ENCODE peak calls at places on chromosomes 12 and 14, in eight cellular contexts. F is transverse colon, S is uterus, Q is lower lobe of right lung, P is IMR-90, Y is adrenal gland, M is psoas muscle, G is colonic mucosa. L is an unnamed sample. For H3K9me3, the result is how much of the 10 kb centered on the place peaks cover.

GRCh38 chr12:1644523-1645438 is 15.8 kb downstream of the WNT5B start:
- DNase-seq in F (peak), S (peak), Q (no peak), P (peak), Y (peak), M (peak), G (peak), L (peak)

GRCh38 chr12:54680374-54680773 is 32.2 kb upstream of the DCD start:
- DNase-seq in F (peak), S (no peak), Q (no peak), P (peak), Y (peak), M (no peak), G (peak), L (peak)

GRCh38 chr14:23447634-23448353 is 12.3 kb upstream of the MYH7 start:
- DNase-seq in F (peak), S (no peak), Q (no peak), P (no peak), Y (no peak), M (no peak), G (peak), L (no peak)

GRCh38 chr12:111437816-111438454 is 32.2 kb downstream of the SH2B3 start:
- DNase-seq in F (peak), S (no peak), Q (peak), P (peak), Y (peak), M (no peak), G (peak), L (no peak)

GRCh38 chr14:64549805-64550538 is at the start of gene PPP1R36:
- DNase-seq in F (peak), S (no peak), Q (peak), P (no peak), Y (peak), M (peak), G (peak), L (no peak)

GRCh38 chr12:113474635-113475436 is 3.2 kb upstream of the LHX5 start:
- DNase-seq in F (no peak), S (no peak), Q (no peak), P (no peak), Y (no peak), M (no peak), G (no peak), L (no peak)

GRCh38 chr14:22332671-22333407 is 256.2 kb downstream of the DAD1 start:
- DNase-seq in F (no peak), S (no peak), Q (no peak), P (no peak), Y (peak), M (no peak), G (no peak), L (no peak)

GRCh38 chr12:58750484-58750883 is 169.8 kb downstream of the LRIG3 start:
- DNase-seq in F (no peak), S (no peak), Q (no peak), P (peak), Y (no peak), M (no peak), G (no peak), L (no peak)

GRCh38 chr14:53093206-53093605 is 59.9 kb downstream of the DDHD1 start:
- DNase-seq in F (no peak), S (no peak), Q (no peak), P (peak), Y (no peak), M (no peak), G (no peak), L (no peak)

GRCh38 chr12:111124183-111124582 is 203.8 kb upstream of the MYL2 start:
- DNase-seq in F (no peak), S (no peak), Q (no peak), P (no peak), Y (no peak), M (no peak), G (no peak), L (no peak)

GRCh38 chr12:17372508-17372907 is 717.5 kb downstream of the RERGL start:
- DNase-seq in F (no peak), S (no peak), Q (no peak), P (no peak), Y (no peak), M (no peak), G (no peak), L (no peak)

GRCh38 chr12:116735951-116736599 is 1.8 kb downstream of the SPRING1 start:
- DNase-seq in F (peak), S (no peak), Q (peak), P (no peak), Y (no peak), M (no peak), G (peak), L (no peak)

GRCh38 chr12:89863332-89863938 is 154.8 kb upstream of the ATP2B1 start:
- DNase-seq in F (no peak), S (no peak), Q (no peak), P (no peak), Y (no peak), M (no peak), G (no peak), L (no peak)

GRCh38 chr12:65941388-65941787 is 117.1 kb downstream of the HMGA2 start:
- DNase-seq in F (no peak), S (no peak), Q (no peak), P (peak), Y (no peak), M (no peak), G (no peak), L (no peak)

GRCh38 chr12:87382959-87383591 is 646.1 kb downstream of the C12orf50 start:
- DNase-seq in F (peak), S (no peak), Q (no peak), P (no peak), Y (no peak), M (no peak), G (no peak), L (no peak)

GRCh38 chr12:124569375-124570148 is 2.1 kb upstream of the NCOR2 start:
- DNase-seq in F (no peak), S (no peak), Q (no peak), P (no peak), Y (no peak), M (no peak), G (no peak), L (no peak)

GRCh38 chr14:79467837-79468236 is 743.5 kb downstream of the DIO2 start:
- DNase-seq in F (peak), S (no peak), Q (no peak), P (no peak), Y (no peak), M (no peak), G (no peak), L (no peak)

GRCh38 chr14:52020866-52021717 is 31.7 kb downstream of the RTRAF start:
- DNase-seq in F (no peak), S (no peak), Q (no peak), P (no peak), Y (no peak), M (no peak), G (peak), L (no peak)

GRCh38 chr12:106712768-106713167 is 61.7 kb upstream of the RIC8B start:
- DNase-seq in F (peak), S (no peak), Q (no peak), P (no peak), Y (no peak), M (no peak), G (peak), L (no peak)

GRCh38 chr14:91127924-91128323 is 14.1 kb downstream of the DGLUCY start:
- DNase-seq in F (no peak), S (no peak), Q (no peak), P (no peak), Y (no peak), M (no peak), G (no peak), L (no peak)

GRCh38 chr12:125220404-125221273 is 155.4 kb downstream of the AACS start:
- DNase-seq in F (no peak), S (no peak), Q (no peak), P (no peak), Y (no peak), M (no peak), G (no peak), L (peak)

GRCh38 chr12:15584366-15585041 is 204.7 kb downstream of the EPS8 start:
- DNase-seq in F (no peak), S (peak), Q (no peak), P (peak), Y (peak), M (no peak), G (peak), L (peak)

GRCh38 chr12:111429760-111430417 is 24.2 kb downstream of the SH2B3 start:
- DNase-seq in F (no peak), S (no peak), Q (no peak), P (no peak), Y (no peak), M (no peak), G (no peak), L (no peak)

GRCh38 chr14:20986811-20987210 is 3.0 kb upstream of the METTL17 start:
- DNase-seq in F (no peak), S (peak), Q (no peak), P (peak), Y (peak), M (no peak), G (no peak), L (no peak)

GRCh38 chr12:6778571-6779550 is 6.5 kb downstream of the LAG3 start:
- DNase-seq in F (peak), S (peak), Q (peak), P (peak), Y (peak), M (peak), G (peak), L (peak)

GRCh38 chr12:122983789-122984515 is 3.5 kb downstream of the ARL6IP4 start:
- DNase-seq in F (no peak), S (no peak), Q (no peak), P (no peak), Y (no peak), M (peak), G (no peak), L (no peak)

GRCh38 chr12:92295523-92295922 is 149.9 kb upstream of the BTG1 start:
- DNase-seq in F (no peak), S (no peak), Q (no peak), P (peak), Y (no peak), M (no peak), G (no peak), L (no peak)

GRCh38 chr14:32514236-32514635 is 185.1 kb downstream of the AKAP6 start:
- DNase-seq in F (no peak), S (no peak), Q (no peak), P (peak), Y (no peak), M (no peak), G (no peak), L (no peak)

GRCh38 chr12:52581481-52581880 is 7.8 kb upstream of the KRT74 start:
- DNase-seq in F (no peak), S (no peak), Q (no peak), P (peak), Y (no peak), M (no peak), G (no peak), L (no peak)

GRCh38 chr12:69115955-69116354 is 123.4 kb upstream of the CPSF6 start:
- DNase-seq in F (no peak), S (no peak), Q (no peak), P (no peak), Y (no peak), M (no peak), G (no peak), L (no peak)

GRCh38 chr14:65261946-65262345 is 150.6 kb upstream of the FUT8 start:
- DNase-seq in F (no peak), S (no peak), Q (no peak), P (no peak), Y (no peak), M (no peak), G (no peak), L (peak)

GRCh38 chr14:60085085-60085484 is 6.6 kb upstream of the PCNX4 start:
- DNase-seq in F (no peak), S (no peak), Q (no peak), P (peak), Y (no peak), M (no peak), G (no peak), L (no peak)

GRCh38 chr12:94980577-94980976 is 22.9 kb downstream of the NDUFA12 start:
- DNase-seq in F (no peak), S (no peak), Q (no peak), P (peak), Y (no peak), M (no peak), G (no peak), L (no peak)

GRCh38 chr14:31829256-31829923 is 247.7 kb upstream of the ARHGAP5 start:
- DNase-seq in F (no peak), S (no peak), Q (no peak), P (peak), Y (no peak), M (no peak), G (no peak), L (no peak)

GRCh38 chr14:24079521-24080141 is 8.3 kb downstream of the CPNE6 start:
- DNase-seq in F (no peak), S (no peak), Q (no peak), P (no peak), Y (no peak), M (no peak), G (no peak), L (peak)

GRCh38 chr12:2666411-2666810 is 128.4 kb upstream of the FKBP4 start:
- DNase-seq in F (no peak), S (peak), Q (no peak), P (peak), Y (no peak), M (no peak), G (no peak), L (no peak)

GRCh38 chr14:38616959-38617358 is 361.1 kb upstream of the CLEC14A start:
- DNase-seq in F (no peak), S (no peak), Q (peak), P (peak), Y (no peak), M (no peak), G (no peak), L (no peak)

GRCh38 chr12:91778091-91778819 is 367.4 kb downstream of the BTG1 start:
- DNase-seq in F (no peak), S (peak), Q (no peak), P (peak), Y (no peak), M (no peak), G (peak), L (no peak)

GRCh38 chr12:111741235-111741812 is 25.4 kb upstream of the ALDH2 start:
- DNase-seq in F (peak), S (no peak), Q (no peak), P (peak), Y (peak), M (no peak), G (peak), L (no peak)

DNA sequence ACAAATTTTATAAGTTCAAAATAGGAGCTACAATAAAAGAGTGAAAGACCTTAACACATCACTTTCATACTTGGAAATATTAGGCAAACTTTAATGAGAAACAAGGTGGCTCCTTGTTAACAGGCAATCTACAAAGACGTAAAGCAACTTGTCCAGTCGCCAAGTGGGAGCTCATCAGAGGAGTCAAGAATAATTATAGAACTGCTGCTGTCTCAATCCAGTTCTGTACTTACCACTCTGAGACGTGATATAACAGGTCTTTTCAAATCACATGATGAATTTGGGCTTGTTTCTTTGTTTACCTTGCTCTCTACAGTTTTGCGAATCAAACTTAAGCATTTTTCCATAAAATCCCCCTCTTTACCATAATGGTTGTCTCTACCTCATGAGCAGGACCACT is 3.6 kb downstream of the YBX3 start:
- DNase-seq in F (no peak), S (no peak), Q (no peak), P (no peak), Y (no peak), M (peak), G (no peak), L (no peak)
- H3K4me3 ChIP-seq in F (no peak), S (peak), Q (no peak), P (no peak), Y (no peak), M (peak), G (no peak), L (no peak)

DNA sequence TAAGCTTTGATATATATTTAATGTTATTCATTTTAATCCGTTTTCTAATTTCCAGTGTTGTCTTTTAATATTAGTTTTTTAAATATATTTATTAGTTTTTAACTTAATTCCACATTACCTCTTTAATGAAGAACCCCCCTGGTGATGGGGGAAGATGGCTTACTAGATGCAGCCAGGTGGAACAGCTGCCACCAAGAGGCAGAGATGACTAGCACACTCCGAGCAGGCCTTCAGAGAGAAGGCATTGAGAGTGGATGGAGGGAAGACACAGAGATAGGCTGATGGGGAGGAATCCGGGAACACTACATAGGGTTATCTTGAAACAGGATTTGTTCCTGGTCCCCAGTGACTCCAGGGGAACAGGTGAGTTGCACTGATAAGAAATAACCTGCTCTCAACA is 771.6 kb downstream of the LRFN5 start:
- DNase-seq in F (no peak), S (no peak), Q (no peak), P (no peak), Y (no peak), M (no peak), G (no peak), L (no peak)
- TF ChIP-seq CTCF in F (no peak), S (no peak), Q (no peak), P (no peak), Y (no peak), M (no peak), G (no peak), L (no peak)

DNA sequence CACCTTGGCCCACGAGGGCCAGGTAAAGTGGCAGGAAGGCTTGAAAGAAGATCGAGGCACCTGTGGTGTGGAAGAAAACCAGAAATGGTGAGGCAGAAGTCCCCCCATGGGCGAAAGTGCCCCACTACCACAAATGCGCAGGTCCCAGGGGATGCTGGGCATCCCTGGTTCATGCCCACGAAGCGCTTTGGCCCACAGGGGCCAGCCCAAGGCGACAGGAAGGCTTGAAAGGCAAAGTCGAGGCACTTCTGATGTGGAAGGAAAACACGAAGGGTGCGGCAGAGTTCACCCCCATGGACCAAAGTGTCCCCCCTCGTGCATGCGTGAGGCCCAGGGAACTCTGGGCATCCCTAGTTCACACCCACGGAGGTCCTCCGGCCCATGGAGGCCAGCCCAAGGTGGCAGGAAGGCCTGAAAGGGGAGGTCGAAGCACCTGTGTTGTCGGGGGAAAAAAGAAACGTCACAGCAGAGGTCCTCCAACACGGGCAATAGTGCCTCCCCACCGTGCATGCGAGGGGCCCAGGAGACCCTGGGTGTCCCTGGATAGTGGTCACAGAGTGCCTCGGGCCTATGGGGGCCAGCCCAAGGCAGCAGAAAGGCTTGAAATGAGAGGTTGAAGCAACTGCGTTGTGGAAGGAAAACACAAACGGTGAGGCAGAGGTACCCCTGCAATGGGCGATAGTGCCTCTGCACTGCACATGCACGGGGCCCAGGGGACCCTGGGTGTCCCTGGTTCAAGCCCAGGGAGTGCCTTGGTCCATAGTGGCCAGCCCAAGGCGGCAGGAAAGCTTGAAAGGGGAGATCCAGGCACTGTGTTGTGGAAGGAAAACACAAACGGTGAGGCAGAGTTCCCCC is 373.9 kb downstream of the ALG10 start:
- DNase-seq in F (peak), S (peak), Q (peak), P (no peak), Y (no peak), M (peak), G (peak), L (peak)
- H3K9me3 ChIP-seq in F (under half), S (under half), Q (under half), P (half or more), Y (under half), M (under half), G (under half), L (under half)

GRCh38 chr12:102480401-102480800 is at the start of gene IGF1:
- DNase-seq in F (no peak), S (no peak), Q (no peak), P (peak), Y (no peak), M (no peak), G (no peak), L (peak)

GRCh38 chr12:102478416-102479098 is 1.8 kb downstream of the IGF1 start:
- DNase-seq in F (peak), S (no peak), Q (no peak), P (no peak), Y (no peak), M (no peak), G (no peak), L (no peak)

GRCh38 chr12:102479984-102480383 is 379 bp downstream of the IGF1 start:
- DNase-seq in F (no peak), S (no peak), Q (no peak), P (no peak), Y (no peak), M (no peak), G (no peak), L (peak)

GRCh38 chr12:102481705-102482104 is 1.3 kb upstream of the IGF1 start:
- DNase-seq in F (no peak), S (no peak), Q (no peak), P (no peak), Y (no peak), M (no peak), G (no peak), L (no peak)

GRCh38 chr12:102479099-102479887 is 1.1 kb downstream of the IGF1 start:
- DNase-seq in F (peak), S (no peak), Q (no peak), P (no peak), Y (no peak), M (no peak), G (no peak), L (no peak)
- H3K4me3 ChIP-seq in F (peak), S (peak), Q (peak), P (no peak), Y (no peak), M (peak), G (no peak), L (no peak)

GRCh38 chr12:28176295-28176694 is 14.0 kb upstream of the CCDC91 start:
- DNase-seq in F (no peak), S (no peak), Q (no peak), P (no peak), Y (no peak), M (no peak), G (no peak), L (no peak)

GRCh38 chr12:28177862-28178261 is 12.4 kb upstream of the CCDC91 start:
- DNase-seq in F (no peak), S (no peak), Q (no peak), P (no peak), Y (no peak), M (no peak), G (no peak), L (no peak)

GRCh38 chr12:28180791-28181190 is 9.5 kb upstream of the CCDC91 start:
- DNase-seq in F (no peak), S (no peak), Q (no peak), P (no peak), Y (no peak), M (no peak), G (no peak), L (no peak)

GRCh38 chr12:28177461-28177860 is 12.8 kb upstream of the CCDC91 start:
- DNase-seq in F (no peak), S (no peak), Q (no peak), P (no peak), Y (no peak), M (no peak), G (no peak), L (no peak)

GRCh38 chr12:28178775-28179174 is 11.5 kb upstream of the CCDC91 start:
- DNase-seq in F (no peak), S (no peak), Q (no peak), P (no peak), Y (no peak), M (no peak), G (no peak), L (no peak)
- TF ChIP-seq CTCF in F (no peak), S (no peak), Q (no peak), P (no peak), Y (no peak), M (no peak), G (no peak), L (no peak)